ENCODE peak calls at places on chromosome 22, in six cellular contexts. G is IMR-90, F is tibial nerve, M is A549, B is body of pancreas, X is gastrocnemius medialis. U is an unnamed sample. For H3K4me1, the result is how much of the 10 kb centered on the place peaks cover.

GRCh38 chr22:48717076-48717810 is 1110.4 kb downstream of the BRD1 start:
- DNase-seq in G (no peak), F (no peak), M (no peak), B (no peak), X (no peak), U (no peak)

GRCh38 chr22:32130464-32130863 is 28.6 kb downstream of the C22orf42 start:
- DNase-seq in G (no peak), F (no peak), M (no peak), B (no peak), X (no peak), U (no peak)

GRCh38 chr22:48423481-48423901 is 1404.2 kb downstream of the BRD1 start:
- DNase-seq in G (no peak), F (no peak), M (no peak), B (no peak), X (no peak), U (no peak)

GRCh38 chr22:39932918-39933649 is 27.1 kb upstream of the TMA7B start:
- DNase-seq in G (no peak), F (no peak), M (peak), B (peak), X (no peak), U (no peak)

GRCh38 chr22:23072035-23072910 is 2.0 kb downstream of the GNAZ start:
- DNase-seq in G (peak), F (no peak), M (no peak), B (peak), X (no peak), U (no peak)

GRCh38 chr22:38007330-38007902 is 23.1 kb upstream of the SOX10 start:
- DNase-seq in G (no peak), F (no peak), M (no peak), B (no peak), X (no peak), U (no peak)

GRCh38 chr22:38741166-38741565 is 14.6 kb downstream of the SUN2 start:
- DNase-seq in G (no peak), F (no peak), M (no peak), B (no peak), X (no peak), U (no peak)

GRCh38 chr22:17970205-17970708 is 54.1 kb downstream of the MICAL3 start:
- DNase-seq in G (peak), F (no peak), M (no peak), B (no peak), X (no peak), U (no peak)

GRCh38 chr22:33526434-33527107 is 393.7 kb downstream of the LARGE1 start:
- DNase-seq in G (no peak), F (no peak), M (no peak), B (peak), X (no peak), U (no peak)

GRCh38 chr22:44279059-44279340 is 33.8 kb downstream of the SHISAL1 start:
- DNase-seq in G (no peak), F (no peak), M (no peak), B (no peak), X (no peak), U (no peak)

GRCh38 chr22:17266261-17266971 is 47.2 kb upstream of the ADA2 start:
- DNase-seq in G (no peak), F (no peak), M (no peak), B (peak), X (peak), U (peak)

GRCh38 chr22:35314161-35314942 is 14.7 kb downstream of the TOM1 start:
- DNase-seq in G (no peak), F (no peak), M (no peak), B (no peak), X (peak), U (no peak)

GRCh38 chr22:39686178-39686620 is 115.6 kb downstream of the CACNA1I start:
- DNase-seq in G (no peak), F (no peak), M (no peak), B (no peak), X (no peak), U (no peak)

GRCh38 chr22:33023119-33023827 is 34.9 kb downstream of the SYN3 start:
- DNase-seq in G (no peak), F (no peak), M (no peak), B (no peak), X (no peak), U (no peak)

GRCh38 chr22:36595154-36595553 is 66.2 kb upstream of the EIF3D start:
- DNase-seq in G (no peak), F (no peak), M (no peak), B (no peak), X (no peak), U (no peak)

GRCh38 chr22:40416636-40417035 is 46.2 kb downstream of the SGSM3 start:
- DNase-seq in G (no peak), F (no peak), M (no peak), B (no peak), X (no peak), U (no peak)

GRCh38 chr22:50553310-50553709 is 7.6 kb downstream of the KLHDC7B start:
- DNase-seq in G (no peak), F (no peak), M (no peak), B (no peak), X (no peak), U (no peak)

GRCh38 chr22:31897842-31898241 is 46.5 kb upstream of the YWHAH start:
- DNase-seq in G (peak), F (no peak), M (no peak), B (no peak), X (no peak), U (no peak)

GRCh38 chr22:46568102-46568809 is 30.8 kb upstream of the CELSR1 start:
- DNase-seq in G (no peak), F (no peak), M (no peak), B (no peak), X (no peak), U (no peak)

GRCh38 chr22:39017596-39018365 is 3.1 kb upstream of the APOBEC3D start:
- DNase-seq in G (no peak), F (no peak), M (no peak), B (no peak), X (no peak), U (no peak)

GRCh38 chr22:23036684-23037428 is 33.5 kb upstream of the GNAZ start:
- DNase-seq in G (peak), F (no peak), M (no peak), B (peak), X (no peak), U (no peak)

GRCh38 chr22:24088796-24089195 is 77.7 kb downstream of the CABIN1 start:
- DNase-seq in G (peak), F (no peak), M (no peak), B (no peak), X (no peak), U (no peak)

GRCh38 chr22:33579448-33580093 is 340.7 kb downstream of the LARGE1 start:
- DNase-seq in G (peak), F (peak), M (peak), B (peak), X (peak), U (peak)

GRCh38 chr22:49214976-49215375 is 612.7 kb downstream of the BRD1 start:
- DNase-seq in G (no peak), F (no peak), M (no peak), B (peak), X (no peak), U (no peak)

GRCh38 chr22:39185601-39186012 is 33.1 kb upstream of the CBX7 start:
- DNase-seq in G (peak), F (peak), M (no peak), B (no peak), X (peak), U (peak)

GRCh38 chr22:18081416-18081815 is 3.6 kb downstream of the PEX26 start:
- DNase-seq in G (no peak), F (no peak), M (no peak), B (no peak), X (no peak), U (no peak)

GRCh38 chr22:48705159-48705916 is 1122.3 kb downstream of the BRD1 start:
- DNase-seq in G (no peak), F (no peak), M (no peak), B (no peak), X (no peak), U (no peak)

GRCh38 chr22:47303161-47303890 is 540.9 kb downstream of the TBC1D22A start:
- DNase-seq in G (no peak), F (no peak), M (no peak), B (no peak), X (no peak), U (no peak)

GRCh38 chr22:34236527-34236926 is 316.3 kb upstream of the LARGE1 start:
- DNase-seq in G (no peak), F (no peak), M (no peak), B (no peak), X (peak), U (no peak)

GRCh38 chr22:38696606-38697005 is 4.1 kb downstream of the JOSD1 start:
- DNase-seq in G (peak), F (no peak), M (peak), B (no peak), X (no peak), U (no peak)

GRCh38 chr22:23898006-23898974 is 4.1 kb downstream of the MIF start:
- DNase-seq in G (no peak), F (no peak), M (no peak), B (no peak), X (no peak), U (no peak)

GRCh38 chr22:25111579-25112517 is 87.8 kb upstream of the CRYBB3 start:
- DNase-seq in G (no peak), F (no peak), M (no peak), B (peak), X (peak), U (peak)

GRCh38 chr22:47188337-47189055 is 426.0 kb downstream of the TBC1D22A start:
- DNase-seq in G (no peak), F (peak), M (no peak), B (no peak), X (peak), U (no peak)

GRCh38 chr22:36470994-36471331 is 10.5 kb downstream of the TXN2 start:
- DNase-seq in G (peak), F (no peak), M (no peak), B (no peak), X (no peak), U (no peak)

GRCh38 chr22:24894220-24894975 is 52.1 kb downstream of the LHFPL7 start:
- DNase-seq in G (peak), F (peak), M (peak), B (peak), X (peak), U (peak)

GRCh38 chr22:46961591-46962290 is 199.3 kb downstream of the TBC1D22A start:
- DNase-seq in G (no peak), F (no peak), M (no peak), B (no peak), X (no peak), U (no peak)

GRCh38 chr22:35578836-35579575 is 38.1 kb downstream of the MB start:
- DNase-seq in G (no peak), F (no peak), M (no peak), B (no peak), X (no peak), U (no peak)

GRCh38 chr22:24592846-24593809 is at the start of gene LRRC75B:
- DNase-seq in G (peak), F (peak), M (peak), B (peak), X (peak), U (peak)

GRCh38 chr22:36323182-36323854 is 64.4 kb downstream of the MYH9 start:
- DNase-seq in G (peak), F (peak), M (no peak), B (no peak), X (peak), U (peak)

DNA sequence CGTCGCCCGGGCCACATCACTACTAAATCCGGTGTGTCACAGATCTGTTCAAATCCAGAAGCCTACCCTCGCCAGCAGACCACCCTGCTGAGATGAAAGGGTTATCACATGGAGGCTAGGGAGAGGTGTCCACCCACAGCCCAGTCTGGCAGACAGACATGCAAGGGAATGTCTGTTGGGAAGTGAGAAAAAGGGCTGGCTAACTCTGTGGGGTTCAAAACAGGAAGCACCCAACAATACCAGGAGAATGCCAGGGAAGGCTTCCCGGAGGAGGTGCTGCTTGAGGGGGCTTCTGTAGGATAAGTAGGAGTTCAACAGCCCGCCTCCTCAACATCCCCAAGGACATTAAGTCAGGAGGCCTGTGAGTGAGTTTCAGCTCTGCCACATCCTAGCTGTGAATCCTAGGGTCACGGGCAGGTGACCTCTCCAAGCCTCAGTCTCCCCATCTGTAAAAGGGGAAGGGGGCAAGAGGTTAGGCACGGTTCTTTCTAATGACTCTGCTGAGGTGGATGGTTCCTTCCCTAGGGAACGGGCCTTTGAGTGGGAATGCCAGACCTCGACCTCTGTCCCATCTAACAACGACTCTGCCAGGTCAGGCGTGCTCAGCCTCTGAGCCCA is 1.1 kb downstream of the TPST2 start:
- DNase-seq in G (no peak), F (no peak), M (no peak), B (no peak), X (peak), U (no peak)
- TF ChIP-seq POLR2A in G (no peak), F (no peak), M (no peak), B (no peak), X (no peak), U (no peak)

GRCh38 chr22:41922940-41923594 is 3.5 kb downstream of the TNFRSF13C start:
- DNase-seq in G (no peak), F (no peak), M (no peak), B (no peak), X (no peak), U (no peak)

GRCh38 chr22:41917906-41918791 is 3.3 kb upstream of the SHISA8 start:
- DNase-seq in G (peak), F (no peak), M (no peak), B (peak), X (peak), U (no peak)

GRCh38 chr22:41919357-41920224 is 4.7 kb upstream of the SHISA8 start:
- DNase-seq in G (peak), F (no peak), M (no peak), B (peak), X (no peak), U (peak)

GRCh38 chr22:41922336-41922735 is 4.3 kb downstream of the TNFRSF13C start:
- DNase-seq in G (no peak), F (no peak), M (no peak), B (no peak), X (no peak), U (no peak)

DNA sequence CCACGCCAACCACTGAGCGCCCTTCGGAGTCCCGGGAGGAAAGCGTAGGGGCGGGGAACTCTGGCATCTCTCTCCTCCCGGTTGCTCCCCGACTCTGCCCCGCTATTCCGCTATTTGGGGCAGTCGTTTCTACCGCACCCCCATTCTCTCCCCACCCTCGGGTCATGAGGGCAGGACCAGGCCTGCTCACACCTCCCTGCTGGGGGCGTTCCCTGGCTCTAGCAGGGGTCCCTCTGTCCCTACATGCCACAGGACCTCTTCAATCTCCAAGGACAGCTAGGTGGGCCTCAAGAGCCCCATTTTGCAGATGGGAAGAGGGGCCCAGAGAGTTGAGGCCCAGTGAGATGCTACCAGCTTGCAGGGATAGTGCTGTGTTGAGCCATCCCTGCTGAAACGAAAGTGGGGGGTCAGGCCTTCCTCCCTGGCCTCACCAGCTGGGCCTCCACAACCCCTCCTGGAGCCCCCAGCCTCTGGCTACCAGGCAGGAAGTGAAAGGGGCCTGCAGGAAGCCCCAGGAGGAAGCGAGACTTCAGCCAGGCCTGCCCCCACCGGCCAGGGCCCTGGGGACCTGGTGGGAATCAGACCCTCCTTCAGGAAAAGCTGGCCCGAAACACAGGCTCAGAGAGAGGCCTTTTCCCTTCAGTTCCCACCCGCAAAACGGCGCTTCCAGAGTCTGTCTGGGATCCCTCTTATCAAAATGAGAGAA is 5.5 kb upstream of the SHISA8 start:
- DNase-seq in G (no peak), F (no peak), M (no peak), B (no peak), X (no peak), U (no peak)
- H3K27ac ChIP-seq in G (no peak), F (no peak), M (no peak), B (no peak), X (no peak), U (no peak)

GRCh38 chr22:43008921-43009320 is 6.0 kb downstream of the PACSIN2 start:
- DNase-seq in G (no peak), F (no peak), M (no peak), B (no peak), X (no peak), U (no peak)
- H3K4me1 ChIP-seq in G (under half), F (under half), M (half or more), B (half or more), X (under half), U (under half)

GRCh38 chr22:30332994-30333706 is 6.4 kb upstream of the TBC1D10A start:
- DNase-seq in G (no peak), F (no peak), M (no peak), B (no peak), X (no peak), U (no peak)
- TF ChIP-seq POLR2A in G (no peak), F (no peak), M (no peak), B (no peak), X (no peak), U (no peak)

GRCh38 chr22:28310299-28310698 is 369.3 kb downstream of the TTC28 start:
- DNase-seq in G (no peak), F (no peak), M (no peak), B (no peak), X (no peak), U (no peak)

GRCh38 chr22:28314959-28315358 is 364.7 kb downstream of the TTC28 start:
- DNase-seq in G (no peak), F (no peak), M (no peak), B (no peak), X (no peak), U (no peak)

GRCh38 chr22:28316014-28316413 is 363.6 kb downstream of the TTC28 start:
- DNase-seq in G (no peak), F (no peak), M (no peak), B (peak), X (no peak), U (no peak)
- H3K27ac ChIP-seq in G (no peak), F (no peak), M (no peak), B (no peak), X (no peak), U (no peak)

GRCh38 chr22:45526263-45526662 is 23.6 kb downstream of the FBLN1 start:
- DNase-seq in G (no peak), F (no peak), M (no peak), B (no peak), X (no peak), U (no peak)
- H3K4me1 ChIP-seq in G (under half), F (under half), M (under half), B (under half), X (under half), U (under half)

DNA sequence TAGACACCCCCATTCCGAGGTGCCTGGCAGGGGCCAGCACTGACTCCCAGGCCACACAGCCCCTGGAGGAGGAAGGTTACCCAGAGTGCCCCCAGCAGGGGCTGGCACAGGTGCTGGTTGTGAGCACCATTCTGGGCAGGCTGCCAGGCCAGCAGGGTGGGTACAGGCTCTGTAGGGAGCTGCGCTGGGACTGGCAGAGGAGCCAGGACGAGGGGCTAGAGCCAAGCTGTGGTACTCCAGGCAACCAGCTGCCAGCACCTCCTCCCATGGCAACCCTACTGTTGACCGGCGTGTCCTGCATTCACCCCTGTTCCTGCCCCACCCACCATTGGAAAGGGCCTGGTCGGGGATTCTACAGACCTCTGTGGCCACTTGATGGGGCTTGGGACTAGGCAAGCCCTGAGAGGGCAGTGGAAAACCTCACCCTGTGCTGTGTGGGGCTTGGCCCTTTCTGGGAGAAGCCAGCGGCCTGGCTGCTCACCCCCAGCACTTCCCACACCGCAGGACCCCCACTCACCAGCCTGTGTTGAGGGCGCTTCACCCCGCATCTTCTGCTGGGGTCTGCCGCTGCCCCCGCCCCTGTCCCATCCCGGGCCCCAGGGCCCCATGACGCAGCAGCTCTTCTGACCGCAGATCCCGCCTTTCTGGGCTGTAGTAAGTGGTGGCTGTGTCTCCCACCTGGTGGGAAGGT is 1.9 kb downstream of the CLDN5 start:
- DNase-seq in G (no peak), F (no peak), M (no peak), B (no peak), X (no peak), U (no peak)
- TF ChIP-seq POLR2A in G (no peak), F (no peak), M (no peak), B (no peak), X (no peak), U (no peak)

GRCh38 chr22:21857501-21857914 is 9.9 kb downstream of the MAPK1 start:
- DNase-seq in G (peak), F (no peak), M (no peak), B (no peak), X (no peak), U (no peak)

GRCh38 chr22:21858025-21858764 is 9.2 kb downstream of the MAPK1 start:
- DNase-seq in G (no peak), F (no peak), M (no peak), B (no peak), X (no peak), U (no peak)

GRCh38 chr22:21856197-21856596 is 11.2 kb downstream of the MAPK1 start:
- DNase-seq in G (no peak), F (no peak), M (no peak), B (no peak), X (no peak), U (no peak)

GRCh38 chr22:21856868-21857267 is 10.6 kb downstream of the MAPK1 start:
- DNase-seq in G (no peak), F (no peak), M (no peak), B (peak), X (no peak), U (no peak)

DNA sequence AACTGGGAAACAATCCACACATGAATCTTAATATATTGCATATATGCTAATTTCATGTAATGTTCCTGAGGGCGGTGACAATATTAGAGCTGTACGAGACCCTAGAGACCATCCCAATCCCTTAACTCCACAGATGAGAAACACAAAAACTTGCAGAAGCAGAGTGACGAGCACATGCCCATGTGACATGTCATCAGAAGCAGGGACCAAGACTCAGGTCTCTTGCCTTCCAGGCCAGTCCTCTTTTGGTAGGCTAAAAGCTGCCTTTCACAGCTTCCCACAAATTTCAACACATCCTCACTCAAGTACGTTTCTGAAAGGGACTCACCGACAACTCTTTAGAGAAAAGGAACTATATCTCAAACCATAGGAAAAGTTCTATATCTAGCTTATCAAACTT is 11.7 kb downstream of the MAPK1 start:
- DNase-seq in G (no peak), F (no peak), M (no peak), B (no peak), X (no peak), U (no peak)
- H3K27ac ChIP-seq in G (no peak), F (no peak), M (no peak), B (no peak), X (no peak), U (no peak)